ENCODE peak calls at places on chromosomes 6 and 20, in seven cellular contexts. One of them, this sample, is unnamed.

GRCh38 chr6:17318435-17319165 is 37.4 kb downstream of the RBM24 start:
- DNase-seq in HEK293T: no peak
- DNase-seq in frontal cortex: no peak
- DNase-seq in NCI-H774: no peak
- DNase-seq in GM12865: no peak
- DNase-seq in activated naive CD4-positive, alpha-beta T cell treated with anti-CD3 and anti-CD28 coated beads, Interleukin-2, amount 50 U/mL, for 72 hours: no peak
- DNase-seq in iris pigment epithelial cell: no peak
- DNase-seq in this sample: no peak

GRCh38 chr20:3164763-3165410 is 5.2 kb upstream of the FASTKD5 start:
- DNase-seq in NCI-H774: no peak
- DNase-seq in activated naive CD4-positive, alpha-beta T cell treated with anti-CD3 and anti-CD28 coated beads, Interleukin-2, amount 50 U/mL, for 72 hours: no peak
- DNase-seq in GM12865: no peak
- DNase-seq in iris pigment epithelial cell: no peak
- DNase-seq in frontal cortex: peak
- DNase-seq in HEK293T: no peak
- DNase-seq in this sample: no peak

GRCh38 chr20:19384940-19385339 is 172.5 kb downstream of the SLC24A3 start:
- DNase-seq in frontal cortex: no peak
- DNase-seq in NCI-H774: no peak
- DNase-seq in iris pigment epithelial cell: no peak
- DNase-seq in activated naive CD4-positive, alpha-beta T cell treated with anti-CD3 and anti-CD28 coated beads, Interleukin-2, amount 50 U/mL, for 72 hours: no peak
- DNase-seq in GM12865: no peak
- DNase-seq in HEK293T: no peak
- DNase-seq in this sample: no peak

GRCh38 chr6:71419217-71419953 is 130.8 kb downstream of the OGFRL1 start:
- DNase-seq in activated naive CD4-positive, alpha-beta T cell treated with anti-CD3 and anti-CD28 coated beads, Interleukin-2, amount 50 U/mL, for 72 hours: no peak
- DNase-seq in NCI-H774: no peak
- DNase-seq in HEK293T: no peak
- DNase-seq in GM12865: no peak
- DNase-seq in frontal cortex: no peak
- DNase-seq in iris pigment epithelial cell: no peak
- DNase-seq in this sample: no peak

GRCh38 chr6:3118353-3119039 is at the start of gene BPHL:
- DNase-seq in iris pigment epithelial cell: peak
- DNase-seq in HEK293T: peak
- DNase-seq in activated naive CD4-positive, alpha-beta T cell treated with anti-CD3 and anti-CD28 coated beads, Interleukin-2, amount 50 U/mL, for 72 hours: peak
- DNase-seq in NCI-H774: peak
- DNase-seq in frontal cortex: peak
- DNase-seq in GM12865: peak
- DNase-seq in this sample: peak

GRCh38 chr6:35796236-35796635 is 887 bp downstream of the CLPS start:
- DNase-seq in HEK293T: no peak
- DNase-seq in GM12865: no peak
- DNase-seq in activated naive CD4-positive, alpha-beta T cell treated with anti-CD3 and anti-CD28 coated beads, Interleukin-2, amount 50 U/mL, for 72 hours: no peak
- DNase-seq in frontal cortex: no peak
- DNase-seq in iris pigment epithelial cell: no peak
- DNase-seq in NCI-H774: no peak
- DNase-seq in this sample: no peak

GRCh38 chr6:33958863-33959651 is 155.3 kb upstream of the MLN start:
- DNase-seq in GM12865: no peak
- DNase-seq in NCI-H774: no peak
- DNase-seq in activated naive CD4-positive, alpha-beta T cell treated with anti-CD3 and anti-CD28 coated beads, Interleukin-2, amount 50 U/mL, for 72 hours: no peak
- DNase-seq in HEK293T: no peak
- DNase-seq in frontal cortex: no peak
- DNase-seq in iris pigment epithelial cell: no peak
- DNase-seq in this sample: no peak

GRCh38 chr20:61382194-61382593 is 130.1 kb downstream of the CDH4 start:
- DNase-seq in frontal cortex: no peak
- DNase-seq in HEK293T: no peak
- DNase-seq in NCI-H774: no peak
- DNase-seq in activated naive CD4-positive, alpha-beta T cell treated with anti-CD3 and anti-CD28 coated beads, Interleukin-2, amount 50 U/mL, for 72 hours: no peak
- DNase-seq in GM12865: no peak
- DNase-seq in iris pigment epithelial cell: no peak
- DNase-seq in this sample: no peak

GRCh38 chr20:42102000-42102399 is 483.8 kb upstream of the CHD6 start:
- DNase-seq in iris pigment epithelial cell: no peak
- DNase-seq in NCI-H774: no peak
- DNase-seq in HEK293T: no peak
- DNase-seq in GM12865: no peak
- DNase-seq in activated naive CD4-positive, alpha-beta T cell treated with anti-CD3 and anti-CD28 coated beads, Interleukin-2, amount 50 U/mL, for 72 hours: no peak
- DNase-seq in frontal cortex: no peak
- DNase-seq in this sample: no peak

GRCh38 chr20:44967207-44967807 is 995 bp downstream of the STK4 start:
- DNase-seq in NCI-H774: no peak
- DNase-seq in frontal cortex: no peak
- DNase-seq in GM12865: peak
- DNase-seq in activated naive CD4-positive, alpha-beta T cell treated with anti-CD3 and anti-CD28 coated beads, Interleukin-2, amount 50 U/mL, for 72 hours: no peak
- DNase-seq in HEK293T: no peak
- DNase-seq in iris pigment epithelial cell: no peak
- DNase-seq in this sample: no peak

GRCh38 chr6:43129434-43130194 is 41.5 kb upstream of the SRF start:
- DNase-seq in iris pigment epithelial cell: peak
- DNase-seq in activated naive CD4-positive, alpha-beta T cell treated with anti-CD3 and anti-CD28 coated beads, Interleukin-2, amount 50 U/mL, for 72 hours: no peak
- DNase-seq in GM12865: peak
- DNase-seq in HEK293T: peak
- DNase-seq in frontal cortex: no peak
- DNase-seq in NCI-H774: no peak
- DNase-seq in this sample: peak

GRCh38 chr20:46111028-46111835 is 6.9 kb upstream of the CD40 start:
- DNase-seq in HEK293T: no peak
- DNase-seq in GM12865: peak
- DNase-seq in iris pigment epithelial cell: no peak
- DNase-seq in activated naive CD4-positive, alpha-beta T cell treated with anti-CD3 and anti-CD28 coated beads, Interleukin-2, amount 50 U/mL, for 72 hours: peak
- DNase-seq in NCI-H774: no peak
- DNase-seq in frontal cortex: no peak
- DNase-seq in this sample: no peak

GRCh38 chr20:32481311-32482103 is 103.6 kb downstream of the NOL4L start:
- DNase-seq in activated naive CD4-positive, alpha-beta T cell treated with anti-CD3 and anti-CD28 coated beads, Interleukin-2, amount 50 U/mL, for 72 hours: no peak
- DNase-seq in NCI-H774: no peak
- DNase-seq in HEK293T: no peak
- DNase-seq in GM12865: no peak
- DNase-seq in iris pigment epithelial cell: no peak
- DNase-seq in frontal cortex: peak
- DNase-seq in this sample: peak

GRCh38 chr6:76742919-76743318 is 670.5 kb upstream of the IMPG1 start:
- DNase-seq in GM12865: no peak
- DNase-seq in iris pigment epithelial cell: peak
- DNase-seq in HEK293T: no peak
- DNase-seq in frontal cortex: no peak
- DNase-seq in NCI-H774: no peak
- DNase-seq in activated naive CD4-positive, alpha-beta T cell treated with anti-CD3 and anti-CD28 coated beads, Interleukin-2, amount 50 U/mL, for 72 hours: no peak
- DNase-seq in this sample: no peak

GRCh38 chr6:33684983-33685382 is 26.5 kb downstream of the UQCC2 start:
- DNase-seq in GM12865: no peak
- DNase-seq in activated naive CD4-positive, alpha-beta T cell treated with anti-CD3 and anti-CD28 coated beads, Interleukin-2, amount 50 U/mL, for 72 hours: no peak
- DNase-seq in frontal cortex: no peak
- DNase-seq in HEK293T: no peak
- DNase-seq in iris pigment epithelial cell: no peak
- DNase-seq in NCI-H774: no peak
- DNase-seq in this sample: no peak